ENCODE peak calls at places on chromosomes 7 and 10, in six cellular contexts. N, X, P, M, L and I are unnamed samples.

GRCh38 chr7:81075150-81075549 is 156.3 kb upstream of the SEMA3C start:
- DNase-seq in X (no peak), L (no peak), M (peak), N (peak), P (no peak), I (no peak)

GRCh38 chr10:77835669-77836086 is 90.9 kb downstream of the DLG5 start:
- DNase-seq in M (no peak), L (no peak), X (no peak), N (no peak), P (no peak), I (no peak)

GRCh38 chr7:71860572-71860971 is 551.6 kb downstream of the CALN1 start:
- DNase-seq in P (no peak), M (no peak), L (no peak), X (no peak), N (no peak), I (no peak)

GRCh38 chr10:32004161-32004591 is 52.0 kb downstream of the KIF5B start:
- DNase-seq in L (no peak), N (peak), X (peak), M (no peak), P (no peak), I (no peak)

GRCh38 chr10:91891285-91892001 is 17.8 kb downstream of the FGFBP3 start:
- DNase-seq in P (peak), L (no peak), N (peak), M (no peak), X (no peak), I (no peak)

GRCh38 chr10:20466731-20467130 is 430.4 kb downstream of the NEBL start:
- DNase-seq in X (no peak), N (peak), P (no peak), L (no peak), M (peak), I (no peak)

GRCh38 chr10:55063817-55064216 is 262.8 kb upstream of the PCDH15 start:
- DNase-seq in L (no peak), N (no peak), M (no peak), P (no peak), X (no peak), I (no peak)

GRCh38 chr7:139034855-139035587 is 821 bp downstream of the ZC3HAV1L start:
- DNase-seq in M (no peak), L (peak), X (peak), P (peak), N (peak), I (no peak)